ENCODE peak calls at places on chromosome 4, in four cellular contexts. I is stimulated activated CD4-positive, alpha-beta T cell treated with anti-CD3 and anti-CD28 coated beads, Interleukin-15, amount 100 ng/mL, for 1 hour; F is IMR-90; X is activated T-cell treated with anti-CD3 and anti-CD28 coated beads, Interleukin-2, amount 50 U/mL, for 72 hours. B is an unnamed sample.

GRCh38 chr4:58587856-58588255 is 1477.7 kb upstream of the IGFBP7 start:
- DNase-seq in X (no peak), F (no peak), I (no peak), B (no peak)

GRCh38 chr4:74166823-74167222 is 8.9 kb downstream of the MTHFD2L start:
- DNase-seq in F (no peak), X (no peak), I (no peak), B (no peak)

GRCh38 chr4:154779362-154779947 is 1.6 kb upstream of the RBM46 start:
- DNase-seq in X (no peak), F (peak), I (no peak), B (peak)

GRCh38 chr4:76984127-76984526 is 34.6 kb downstream of the SEPTIN11 start:
- DNase-seq in I (no peak), F (peak), X (no peak), B (peak)

GRCh38 chr4:81617569-81617968 is 145.9 kb upstream of the RASGEF1B start:
- DNase-seq in X (no peak), I (no peak), F (no peak), B (no peak)

GRCh38 chr4:181301735-181302380 is 941.3 kb upstream of the TENM3 start:
- DNase-seq in I (no peak), F (peak), X (peak), B (peak)

GRCh38 chr4:165723051-165723805 is 149.8 kb upstream of the TLL1 start:
- DNase-seq in I (no peak), X (no peak), F (no peak), B (peak)

GRCh38 chr4:121829511-121829910 is 5.8 kb upstream of the CCNA2 start:
- DNase-seq in I (no peak), X (no peak), F (peak), B (no peak)

GRCh38 chr4:76950052-76950845 is 697 bp downstream of the SEPTIN11 start:
- DNase-seq in F (no peak), X (peak), I (no peak), B (peak)

GRCh38 chr4:38706301-38706700 is 42.3 kb downstream of the KLF3 start:
- DNase-seq in X (no peak), I (no peak), F (no peak), B (no peak)

GRCh38 chr4:75634951-75635350 is 4.6 kb upstream of the CDKL2 start:
- DNase-seq in I (no peak), X (no peak), F (peak), B (no peak)

GRCh38 chr4:26174033-26174432 is 146.8 kb upstream of the RBPJ start:
- DNase-seq in X (no peak), I (no peak), F (no peak), B (no peak)

GRCh38 chr4:164876680-164877324 is at the start of gene APELA:
- DNase-seq in X (no peak), F (no peak), I (no peak), B (no peak)

GRCh38 chr4:951594-952468 is 19.6 kb downstream of the TMEM175 start:
- DNase-seq in F (no peak), X (no peak), I (no peak), B (no peak)

GRCh38 chr4:143082698-143083097 is 102.0 kb upstream of the USP38 start:
- DNase-seq in X (no peak), F (no peak), I (no peak), B (no peak)

GRCh38 chr4:140813804-140814203 is 57.6 kb upstream of the TBC1D9 start:
- DNase-seq in I (no peak), X (no peak), F (no peak), B (no peak)

GRCh38 chr4:105274504-105274903 is 127.8 kb downstream of the TET2 start:
- DNase-seq in I (no peak), X (no peak), F (no peak), B (no peak)

GRCh38 chr4:15003891-15004700 is 1.8 kb downstream of the CPEB2 start:
- DNase-seq in X (peak), I (peak), F (no peak), B (peak)